ENCODE peak calls at places on chromosome 9, in ten cellular contexts. W is neural progenitor cell; L is AG10803; Q is body of pancreas; T is adrenal gland; D is mammary epithelial cell; K is kidney; Z is CD4-positive, CD25-positive, alpha-beta regulatory T cell; B is BJ; U is skeletal muscle cell. G is an unnamed sample.

GRCh38 chr9:36832232-36832795 is 201.8 kb downstream of the PAX5 start:
- DNase-seq in W (no peak), L (no peak), Q (no peak), T (no peak), D (no peak), K (peak; percentile 52), Z (no peak), B (no peak), U (no peak), G (no peak)

GRCh38 chr9:11023201-11023600 is 410.4 kb upstream of the PTPRD start:
- DNase-seq in W (no peak), L (no peak), Q (no peak), T (no peak), D (no peak), K (no peak), Z (no peak), B (no peak), U (no peak), G (peak; percentile 67)

GRCh38 chr9:69180670-69181069 is 6.6 kb downstream of the TJP2 start:
- DNase-seq in W (no peak), L (peak; percentile 91), Q (peak; percentile 60), T (peak; percentile 86), D (peak; percentile 98), K (no peak), Z (peak; percentile 28), B (peak; percentile 95), U (peak; percentile 91), G (peak; percentile 82)

GRCh38 chr9:136902259-136902821 is 16.0 kb downstream of the TRAF2 start:
- DNase-seq in W (no peak), L (peak; percentile 68), Q (peak; percentile 88), T (peak; percentile 96), D (peak; percentile 90), K (peak; percentile 94), Z (peak; percentile 82), B (no peak), U (no peak), G (no peak)

GRCh38 chr9:15786616-15787015 is 233.8 kb downstream of the CCDC171 start:
- DNase-seq in W (no peak), L (no peak), Q (no peak), T (no peak), D (no peak), K (no peak), Z (no peak), B (no peak), U (no peak), G (no peak)

GRCh38 chr9:123960965-123961364 is 31.0 kb upstream of the DENND1A start:
- DNase-seq in W (no peak), L (no peak), Q (no peak), T (no peak), D (no peak), K (no peak), Z (no peak), B (no peak), U (no peak), G (no peak)

GRCh38 chr9:1916676-1917075 is 98.5 kb upstream of the SMARCA2 start:
- DNase-seq in W (no peak), L (peak; percentile 49), Q (no peak), T (no peak), D (no peak), K (no peak), Z (no peak), B (no peak), U (no peak), G (no peak)

GRCh38 chr9:123687246-123687721 is 242.6 kb downstream of the DENND1A start:
- DNase-seq in W (no peak), L (no peak), Q (no peak), T (no peak), D (no peak), K (no peak), Z (no peak), B (no peak), U (no peak), G (no peak)

GRCh38 chr9:87516222-87516930 is 18.7 kb downstream of the DAPK1 start:
- DNase-seq in W (no peak), L (no peak), Q (peak; percentile 51), T (peak; percentile 72), D (no peak), K (peak; percentile 88), Z (no peak), B (no peak), U (no peak), G (no peak)

GRCh38 chr9:75997196-75997595 is 106.7 kb downstream of the PCSK5 start:
- DNase-seq in W (no peak), L (peak; percentile 55), Q (no peak), T (no peak), D (no peak), K (no peak), Z (no peak), B (no peak), U (no peak), G (no peak)

GRCh38 chr9:91207889-91208651 is 153.6 kb downstream of the AUH start:
- DNase-seq in W (no peak), L (peak; percentile 88), Q (no peak), T (no peak), D (peak; percentile 72), K (peak; percentile 64), Z (no peak), B (no peak), U (peak; percentile 58), G (no peak)

GRCh38 chr9:2338770-2339169 is 282.8 kb upstream of the VLDLR start:
- DNase-seq in W (no peak), L (no peak), Q (no peak), T (no peak), D (peak; percentile 61), K (no peak), Z (no peak), B (no peak), U (no peak), G (no peak)

GRCh38 chr9:132141948-132142594 is 19.8 kb upstream of the NTNG2 start:
- DNase-seq in W (peak; percentile 33), L (no peak), Q (no peak), T (no peak), D (peak; percentile 47), K (no peak), Z (no peak), B (no peak), U (no peak), G (no peak)

GRCh38 chr9:86093788-86094555 is 5.4 kb downstream of the GOLM1 start:
- DNase-seq in W (no peak), L (no peak), Q (peak; percentile 84), T (no peak), D (no peak), K (peak; percentile 85), Z (no peak), B (no peak), U (no peak), G (no peak)

GRCh38 chr9:15552641-15553527 is at the start of gene CCDC171:
- DNase-seq in W (peak; percentile 98), L (peak; percentile 94), Q (peak; percentile 96), T (peak; percentile 96), D (peak; percentile 94), K (peak; percentile 97), Z (peak; percentile 79), B (peak; percentile 77), U (peak; percentile 90), G (peak; percentile 81)

GRCh38 chr9:35696520-35697215 is 6.9 kb upstream of the TPM2 start:
- DNase-seq in W (peak; percentile 70), L (no peak), Q (peak; percentile 77), T (peak; percentile 71), D (peak; percentile 42), K (peak; percentile 59), Z (peak; percentile 39), B (no peak), U (no peak), G (no peak)

DNA sequence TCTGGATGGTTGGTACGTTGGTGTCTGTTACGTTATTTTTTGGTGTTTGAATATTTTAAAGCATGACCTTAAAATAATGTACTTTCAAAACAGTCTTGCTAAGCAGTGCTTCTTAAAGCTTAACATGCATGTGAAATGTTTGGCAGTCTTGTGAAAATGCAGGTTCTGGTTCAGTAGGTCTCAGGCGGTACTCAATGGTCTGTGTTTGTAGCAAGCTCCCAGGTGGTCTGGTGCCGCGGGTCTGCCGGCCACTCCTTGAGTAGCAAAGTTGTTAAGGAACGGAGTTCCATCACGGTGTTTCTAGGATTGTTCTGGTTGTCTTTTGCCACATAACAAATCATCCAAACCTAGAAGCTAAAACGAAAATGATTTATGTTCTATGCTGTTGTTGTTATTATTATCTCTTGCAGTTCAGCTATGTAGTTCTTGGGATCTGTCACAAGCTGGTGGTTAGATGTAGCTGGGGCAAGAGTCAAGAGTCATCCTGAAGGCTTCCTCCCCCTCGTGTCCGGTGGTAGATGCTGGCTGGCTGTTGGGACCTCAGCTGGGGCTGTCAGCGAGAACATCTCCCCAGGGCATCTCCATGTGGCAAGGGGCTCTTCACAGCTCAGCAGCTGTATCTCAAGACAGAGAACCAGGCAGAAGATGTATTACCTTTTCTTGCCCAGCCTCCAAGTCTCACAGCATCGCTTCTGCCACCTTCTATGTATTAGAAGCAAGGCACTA is 186.8 kb downstream of the PALM2AKAP2 start:
- DNase-seq in W (no peak), L (no peak), Q (no peak), T (no peak), D (no peak), K (no peak), Z (no peak), B (no peak), U (no peak), G (no peak)
- H3K4me3 ChIP-seq in W (no peak overlapping the region), L (no peak overlapping the region), Q (no peak overlapping the region), T (no peak overlapping the region), D (no peak overlapping the region), K (no peak overlapping the region), Z (no peak overlapping the region), B (no peak overlapping the region), U (no peak overlapping the region), G (no peak overlapping the region)

GRCh38 chr9:121285835-121286687 is 18.1 kb downstream of the GSN start:
- DNase-seq in W (peak; percentile 45), L (peak; percentile 72), Q (peak; percentile 58), T (peak; percentile 68), D (peak; percentile 83), K (peak; percentile 86), Z (no peak), B (no peak), U (peak; percentile 44), G (peak; percentile 91)
- H3K4me3 ChIP-seq in W (peak overlapping the region; percentile 16), L (no peak overlapping the region), Q (no peak overlapping the region), T (no peak overlapping the region), D (no peak overlapping the region), K (no peak overlapping the region), Z (no peak overlapping the region), B (no peak overlapping the region), U (no peak overlapping the region), G (no peak overlapping the region)

DNA sequence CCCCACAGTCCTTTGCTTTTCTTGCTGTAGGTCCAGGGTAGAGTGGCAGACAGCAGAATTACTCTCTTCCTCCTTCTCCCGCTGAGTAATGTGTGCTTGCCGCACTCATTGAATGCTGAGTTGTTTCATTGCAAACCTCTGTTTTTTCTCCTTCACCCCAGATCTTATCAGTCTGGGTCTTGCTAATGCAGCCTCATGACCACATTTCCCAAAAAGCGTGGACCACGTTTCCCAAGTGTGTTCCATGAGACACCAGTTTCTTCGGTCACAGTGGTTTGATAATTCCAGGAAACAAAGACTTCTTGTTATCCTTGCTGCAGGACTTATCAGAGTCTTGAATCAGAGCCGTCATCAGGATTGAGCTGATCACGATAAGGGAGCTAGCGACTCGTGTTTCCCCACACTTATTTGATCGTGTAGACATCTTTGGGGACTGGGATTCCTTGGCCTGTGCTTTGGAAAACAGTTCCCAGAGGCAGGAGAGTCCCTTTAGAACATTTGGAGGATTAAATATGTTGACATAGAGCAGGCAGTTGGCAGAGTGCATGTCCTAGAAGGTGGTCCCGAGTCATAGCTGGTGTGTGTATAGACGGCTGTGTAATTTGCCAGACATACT is 4.4 kb downstream of the LRRC8A start:
- DNase-seq in W (no peak), L (no peak), Q (no peak), T (no peak), D (peak; percentile 69), K (no peak), Z (no peak), B (no peak), U (no peak), G (no peak)
- H3K4me3 ChIP-seq in W (no peak overlapping the region), L (no peak overlapping the region), Q (no peak overlapping the region), T (no peak overlapping the region), D (no peak overlapping the region), K (no peak overlapping the region), Z (no peak overlapping the region), B (no peak overlapping the region), U (no peak overlapping the region), G (no peak overlapping the region)

GRCh38 chr9:95876138-95876444 is 600 bp downstream of the ERCC6L2 start:
- DNase-seq in W (no peak), L (no peak), Q (no peak), T (no peak), D (no peak), K (no peak), Z (no peak), B (no peak), U (no peak), G (no peak)
- H3K4me3 ChIP-seq in W (no peak overlapping the region), L (no peak overlapping the region), Q (peak overlapping the region; percentile 65), T (no peak overlapping the region), D (no peak overlapping the region), K (no peak overlapping the region), Z (no peak overlapping the region), B (no peak overlapping the region), U (no peak overlapping the region), G (no peak overlapping the region)